ENCODE peak calls at places on chromosome 22, in eight cellular contexts. One of them, this sample, is unnamed.
A peak's percentile ranks its signal among the peaks of the same experiment; 100 is the strongest.

GRCh38 chr22:18056161-18056666 is 21.6 kb upstream of the PEX26 start:
- DNase-seq in heart left ventricle: peak; percentile 35
- DNase-seq in bronchial epithelial cell: peak; percentile 59
- DNase-seq in spleen: peak; percentile 84
- DNase-seq in cardiac fibroblast: peak; percentile 40
- DNase-seq in IMR-90: peak; percentile 76
- DNase-seq in tibial artery: no peak
- DNase-seq in neural progenitor cell: no peak
- DNase-seq in this sample: peak; percentile 90

GRCh38 chr22:26194313-26194712 is 25.1 kb downstream of the SEZ6L start:
- DNase-seq in bronchial epithelial cell: no peak
- DNase-seq in heart left ventricle: no peak
- DNase-seq in tibial artery: no peak
- DNase-seq in spleen: no peak
- DNase-seq in IMR-90: no peak
- DNase-seq in cardiac fibroblast: no peak
- DNase-seq in neural progenitor cell: no peak
- DNase-seq in this sample: no peak

GRCh38 chr22:37321288-37321687 is 39.0 kb downstream of the CYTH4 start:
- DNase-seq in spleen: no peak
- DNase-seq in tibial artery: no peak
- DNase-seq in neural progenitor cell: no peak
- DNase-seq in heart left ventricle: no peak
- DNase-seq in bronchial epithelial cell: peak; percentile 56
- DNase-seq in IMR-90: no peak
- DNase-seq in cardiac fibroblast: no peak
- DNase-seq in this sample: peak; percentile 56

GRCh38 chr22:37638351-37639069 is 959 bp upstream of the SH3BP1 start:
- DNase-seq in neural progenitor cell: no peak
- DNase-seq in IMR-90: no peak
- DNase-seq in cardiac fibroblast: no peak
- DNase-seq in bronchial epithelial cell: peak; percentile 40
- DNase-seq in tibial artery: no peak
- DNase-seq in heart left ventricle: no peak
- DNase-seq in spleen: peak; percentile 81
- DNase-seq in this sample: no peak

GRCh38 chr22:42939941-42940653 is 74.9 kb downstream of the PACSIN2 start:
- DNase-seq in bronchial epithelial cell: peak; percentile 92
- DNase-seq in heart left ventricle: peak; percentile 55
- DNase-seq in cardiac fibroblast: peak; percentile 79
- DNase-seq in tibial artery: peak; percentile 77
- DNase-seq in IMR-90: peak; percentile 90
- DNase-seq in neural progenitor cell: no peak
- DNase-seq in spleen: no peak
- DNase-seq in this sample: peak; percentile 72

GRCh38 chr22:46789992-46790391 is 27.5 kb downstream of the TBC1D22A start:
- DNase-seq in neural progenitor cell: no peak
- DNase-seq in bronchial epithelial cell: no peak
- DNase-seq in spleen: peak; percentile 53
- DNase-seq in cardiac fibroblast: no peak
- DNase-seq in IMR-90: no peak
- DNase-seq in tibial artery: peak; percentile 32
- DNase-seq in heart left ventricle: no peak
- DNase-seq in this sample: no peak

GRCh38 chr22:45324186-45324775 is 14.5 kb downstream of the FAM118A start:
- DNase-seq in neural progenitor cell: no peak
- DNase-seq in tibial artery: no peak
- DNase-seq in spleen: peak; percentile 45
- DNase-seq in IMR-90: no peak
- DNase-seq in bronchial epithelial cell: peak; percentile 25
- DNase-seq in cardiac fibroblast: no peak
- DNase-seq in heart left ventricle: no peak
- DNase-seq in this sample: no peak

GRCh38 chr22:37906364-37907008 is 389 bp downstream of the MICALL1 start:
- DNase-seq in heart left ventricle: no peak
- DNase-seq in cardiac fibroblast: no peak
- DNase-seq in spleen: peak; percentile 89
- DNase-seq in neural progenitor cell: peak; percentile 55
- DNase-seq in tibial artery: no peak
- DNase-seq in bronchial epithelial cell: no peak
- DNase-seq in IMR-90: no peak
- DNase-seq in this sample: peak; percentile 52

GRCh38 chr22:48449466-48450187 is 1378.0 kb downstream of the BRD1 start:
- DNase-seq in neural progenitor cell: no peak
- DNase-seq in bronchial epithelial cell: no peak
- DNase-seq in heart left ventricle: no peak
- DNase-seq in cardiac fibroblast: no peak
- DNase-seq in IMR-90: no peak
- DNase-seq in tibial artery: peak; percentile 57
- DNase-seq in spleen: peak; percentile 51
- DNase-seq in this sample: no peak

GRCh38 chr22:34639911-34640310 is 426.0 kb upstream of the ISX start:
- DNase-seq in heart left ventricle: no peak
- DNase-seq in tibial artery: no peak
- DNase-seq in IMR-90: no peak
- DNase-seq in cardiac fibroblast: no peak
- DNase-seq in spleen: no peak
- DNase-seq in neural progenitor cell: no peak
- DNase-seq in bronchial epithelial cell: no peak
- DNase-seq in this sample: no peak

GRCh38 chr22:16936625-16937024 is 71.4 kb downstream of the GAB4 start:
- DNase-seq in neural progenitor cell: no peak
- DNase-seq in cardiac fibroblast: no peak
- DNase-seq in heart left ventricle: no peak
- DNase-seq in IMR-90: no peak
- DNase-seq in bronchial epithelial cell: no peak
- DNase-seq in tibial artery: no peak
- DNase-seq in spleen: no peak
- DNase-seq in this sample: no peak

GRCh38 chr22:42773161-42773560 is 52.5 kb upstream of the A4GALT start:
- DNase-seq in cardiac fibroblast: no peak
- DNase-seq in heart left ventricle: peak; percentile 70
- DNase-seq in neural progenitor cell: no peak
- DNase-seq in spleen: no peak
- DNase-seq in bronchial epithelial cell: no peak
- DNase-seq in IMR-90: no peak
- DNase-seq in tibial artery: no peak
- DNase-seq in this sample: no peak

GRCh38 chr22:46025225-46025972 is 48.4 kb upstream of the WNT7B start:
- DNase-seq in bronchial epithelial cell: no peak
- DNase-seq in spleen: peak; percentile 23
- DNase-seq in IMR-90: no peak
- DNase-seq in tibial artery: peak; percentile 48
- DNase-seq in cardiac fibroblast: no peak
- DNase-seq in neural progenitor cell: no peak
- DNase-seq in heart left ventricle: no peak
- DNase-seq in this sample: no peak

GRCh38 chr22:47659467-47660302 is 897.2 kb downstream of the TBC1D22A start:
- DNase-seq in spleen: no peak
- DNase-seq in tibial artery: no peak
- DNase-seq in bronchial epithelial cell: no peak
- DNase-seq in neural progenitor cell: peak; percentile 44
- DNase-seq in cardiac fibroblast: no peak
- DNase-seq in heart left ventricle: no peak
- DNase-seq in IMR-90: no peak
- DNase-seq in this sample: no peak

GRCh38 chr22:48632641-48633246 is 1194.9 kb downstream of the BRD1 start:
- DNase-seq in spleen: no peak
- DNase-seq in heart left ventricle: no peak
- DNase-seq in cardiac fibroblast: no peak
- DNase-seq in bronchial epithelial cell: no peak
- DNase-seq in neural progenitor cell: no peak
- DNase-seq in tibial artery: no peak
- DNase-seq in IMR-90: no peak
- DNase-seq in this sample: no peak

GRCh38 chr22:19721486-19722172 is 1.7 kb upstream of the GP1BB start:
- DNase-seq in cardiac fibroblast: no peak
- DNase-seq in bronchial epithelial cell: no peak
- DNase-seq in IMR-90: no peak
- DNase-seq in tibial artery: no peak
- DNase-seq in neural progenitor cell: peak; percentile 40
- DNase-seq in spleen: no peak
- DNase-seq in heart left ventricle: peak; percentile 31
- DNase-seq in this sample: no peak

GRCh38 chr22:19723165-19723989 is at the start of gene GP1BB:
- DNase-seq in bronchial epithelial cell: no peak
- DNase-seq in heart left ventricle: peak; percentile 85
- DNase-seq in spleen: no peak
- DNase-seq in cardiac fibroblast: peak; percentile 25
- DNase-seq in tibial artery: no peak
- DNase-seq in IMR-90: no peak
- DNase-seq in neural progenitor cell: peak; percentile 81
- DNase-seq in this sample: no peak

GRCh38 chr22:19720999-19721485 is 2.3 kb upstream of the GP1BB start:
- DNase-seq in IMR-90: no peak
- DNase-seq in spleen: no peak
- DNase-seq in bronchial epithelial cell: no peak
- DNase-seq in cardiac fibroblast: no peak
- DNase-seq in heart left ventricle: peak; percentile 18
- DNase-seq in neural progenitor cell: no peak
- DNase-seq in tibial artery: no peak
- DNase-seq in this sample: no peak

GRCh38 chr22:19722915-19723164 is 499 bp upstream of the GP1BB start:
- DNase-seq in bronchial epithelial cell: no peak
- DNase-seq in heart left ventricle: no peak
- DNase-seq in cardiac fibroblast: no peak
- DNase-seq in IMR-90: no peak
- DNase-seq in spleen: no peak
- DNase-seq in tibial artery: no peak
- DNase-seq in neural progenitor cell: peak; percentile 40
- DNase-seq in this sample: no peak

GRCh38 chr22:19722175-19722914 is 994 bp upstream of the GP1BB start:
- DNase-seq in IMR-90: no peak
- DNase-seq in neural progenitor cell: peak; percentile 49
- DNase-seq in spleen: no peak
- DNase-seq in tibial artery: no peak
- DNase-seq in heart left ventricle: peak; percentile 76
- DNase-seq in bronchial epithelial cell: no peak
- DNase-seq in cardiac fibroblast: no peak
- DNase-seq in this sample: no peak
- H3K4me3 ChIP-seq in IMR-90: no peak overlapping the region
- H3K4me3 ChIP-seq in neural progenitor cell: peak overlapping the region; percentile 52
- H3K4me3 ChIP-seq in spleen: no peak overlapping the region
- H3K4me3 ChIP-seq in tibial artery: no peak overlapping the region
- H3K4me3 ChIP-seq in heart left ventricle: no peak overlapping the region
- H3K4me3 ChIP-seq in bronchial epithelial cell: no peak overlapping the region
- H3K4me3 ChIP-seq in cardiac fibroblast: no peak overlapping the region
- H3K4me3 ChIP-seq in this sample: no peak overlapping the region

GRCh38 chr22:30634477-30635233 is 926 bp upstream of the SLC35E4 start:
- DNase-seq in spleen: peak; percentile 97
- DNase-seq in IMR-90: peak; percentile 89
- DNase-seq in cardiac fibroblast: peak; percentile 88
- DNase-seq in heart left ventricle: peak; percentile 83
- DNase-seq in tibial artery: peak; percentile 93
- DNase-seq in bronchial epithelial cell: peak; percentile 85
- DNase-seq in neural progenitor cell: peak; percentile 91
- DNase-seq in this sample: peak; percentile 82

GRCh38 chr22:30637701-30638114 is 2.1 kb downstream of the SLC35E4 start:
- DNase-seq in tibial artery: no peak
- DNase-seq in spleen: no peak
- DNase-seq in neural progenitor cell: no peak
- DNase-seq in cardiac fibroblast: no peak
- DNase-seq in bronchial epithelial cell: no peak
- DNase-seq in IMR-90: no peak
- DNase-seq in heart left ventricle: no peak
- DNase-seq in this sample: no peak

GRCh38 chr22:30640361-30640760 is 4.8 kb downstream of the SLC35E4 start:
- DNase-seq in bronchial epithelial cell: no peak
- DNase-seq in IMR-90: no peak
- DNase-seq in spleen: no peak
- DNase-seq in heart left ventricle: no peak
- DNase-seq in cardiac fibroblast: no peak
- DNase-seq in tibial artery: no peak
- DNase-seq in neural progenitor cell: no peak
- DNase-seq in this sample: peak; percentile 20

GRCh38 chr22:30636226-30637077 is 871 bp downstream of the SLC35E4 start:
- DNase-seq in bronchial epithelial cell: no peak
- DNase-seq in heart left ventricle: peak; percentile 36
- DNase-seq in spleen: peak; percentile 84
- DNase-seq in cardiac fibroblast: no peak
- DNase-seq in tibial artery: no peak
- DNase-seq in neural progenitor cell: peak; percentile 14
- DNase-seq in IMR-90: no peak
- DNase-seq in this sample: peak; percentile 55

GRCh38 chr22:30635273-30636225 is at the start of gene SLC35E4:
- DNase-seq in neural progenitor cell: peak; percentile 94
- DNase-seq in heart left ventricle: peak; percentile 95
- DNase-seq in tibial artery: peak; percentile 97
- DNase-seq in bronchial epithelial cell: peak; percentile 68
- DNase-seq in IMR-90: peak; percentile 86
- DNase-seq in spleen: peak; percentile 97
- DNase-seq in cardiac fibroblast: peak; percentile 95
- DNase-seq in this sample: peak; percentile 97
- TF ChIP-seq CTCF in neural progenitor cell: peak; percentile 42
- TF ChIP-seq CTCF in heart left ventricle: no peak
- TF ChIP-seq CTCF in tibial artery: peak; percentile 24
- TF ChIP-seq CTCF in bronchial epithelial cell: peak; percentile 27
- TF ChIP-seq CTCF in IMR-90: peak; percentile 45
- TF ChIP-seq CTCF in spleen: peak; percentile 35
- TF ChIP-seq CTCF in cardiac fibroblast: peak; percentile 45
- TF ChIP-seq CTCF in this sample: peak; percentile 20

GRCh38 chr22:50529416-50530279 is at the start of gene TYMP:
- DNase-seq in IMR-90: no peak
- DNase-seq in cardiac fibroblast: peak; percentile 83
- DNase-seq in heart left ventricle: peak; percentile 84
- DNase-seq in bronchial epithelial cell: peak; percentile 32
- DNase-seq in tibial artery: peak; percentile 80
- DNase-seq in neural progenitor cell: peak; percentile 44
- DNase-seq in spleen: no peak
- DNase-seq in this sample: peak; percentile 54

GRCh38 chr22:50528682-50529415 is 963 bp downstream of the TYMP start:
- DNase-seq in IMR-90: no peak
- DNase-seq in bronchial epithelial cell: no peak
- DNase-seq in spleen: no peak
- DNase-seq in neural progenitor cell: no peak
- DNase-seq in tibial artery: no peak
- DNase-seq in cardiac fibroblast: no peak
- DNase-seq in heart left ventricle: peak; percentile 44
- DNase-seq in this sample: no peak

GRCh38 chr22:50530857-50531545 is 1.2 kb upstream of the TYMP start:
- DNase-seq in spleen: peak; percentile 98
- DNase-seq in neural progenitor cell: peak; percentile 80
- DNase-seq in tibial artery: peak; percentile 91
- DNase-seq in heart left ventricle: peak; percentile 90
- DNase-seq in cardiac fibroblast: peak; percentile 93
- DNase-seq in IMR-90: peak; percentile 63
- DNase-seq in bronchial epithelial cell: peak; percentile 76
- DNase-seq in this sample: peak; percentile 67

GRCh38 chr22:50531546-50532352 is 1.9 kb upstream of the TYMP start:
- DNase-seq in neural progenitor cell: peak; percentile 76
- DNase-seq in bronchial epithelial cell: peak; percentile 38
- DNase-seq in IMR-90: peak; percentile 41
- DNase-seq in cardiac fibroblast: peak; percentile 87
- DNase-seq in spleen: peak; percentile 96
- DNase-seq in tibial artery: peak; percentile 83
- DNase-seq in heart left ventricle: peak; percentile 89
- DNase-seq in this sample: no peak

GRCh38 chr22:50530280-50530856 is 556 bp upstream of the TYMP start:
- DNase-seq in neural progenitor cell: peak; percentile 52
- DNase-seq in heart left ventricle: peak; percentile 91
- DNase-seq in cardiac fibroblast: peak; percentile 90
- DNase-seq in spleen: peak; percentile 97
- DNase-seq in IMR-90: peak; percentile 44
- DNase-seq in bronchial epithelial cell: peak; percentile 52
- DNase-seq in tibial artery: peak; percentile 85
- DNase-seq in this sample: peak; percentile 87
- H3K4me3 ChIP-seq in neural progenitor cell: peak overlapping the region; percentile 66
- H3K4me3 ChIP-seq in heart left ventricle: peak overlapping the region; percentile 60
- H3K4me3 ChIP-seq in cardiac fibroblast: peak overlapping the region; percentile 59
- H3K4me3 ChIP-seq in spleen: peak overlapping the region; percentile 93
- H3K4me3 ChIP-seq in IMR-90: peak overlapping the region; percentile 1
- H3K4me3 ChIP-seq in bronchial epithelial cell: peak overlapping the region; percentile 78
- H3K4me3 ChIP-seq in tibial artery: peak overlapping the region; percentile 53
- H3K4me3 ChIP-seq in this sample: peak overlapping the region; percentile 51

GRCh38 chr22:22061085-22062077 is 78.8 kb upstream of the TOP3B start:
- DNase-seq in tibial artery: no peak
- DNase-seq in bronchial epithelial cell: peak; percentile 19
- DNase-seq in heart left ventricle: peak; percentile 63
- DNase-seq in cardiac fibroblast: peak; percentile 83
- DNase-seq in IMR-90: peak; percentile 43
- DNase-seq in spleen: no peak
- DNase-seq in neural progenitor cell: no peak
- DNase-seq in this sample: peak; percentile 14
- TF ChIP-seq CTCF in tibial artery: peak; percentile 38
- TF ChIP-seq CTCF in bronchial epithelial cell: peak; percentile 22
- TF ChIP-seq CTCF in heart left ventricle: peak; percentile 19
- TF ChIP-seq CTCF in cardiac fibroblast: peak; percentile 45
- TF ChIP-seq CTCF in IMR-90: peak; percentile 38
- TF ChIP-seq CTCF in spleen: no peak
- TF ChIP-seq CTCF in neural progenitor cell: no peak
- TF ChIP-seq CTCF in this sample: peak; percentile 31

This sample was measured in foreskin fibroblast.